ENCODE peak calls at places on chromosomes 1 and 21, in six cellular contexts. L, I, O, R, W and P are unnamed samples. For H3K9me3, the result is how much of the 10 kb centered on the place peaks cover.

GRCh38 chr1:47751188-47751587 is 246.0 kb downstream of the TRABD2B start:
- DNase-seq in W (no peak), I (no peak), R (no peak), L (peak), O (no peak), P (no peak)

GRCh38 chr1:59139396-59139795 is 157.5 kb upstream of the FGGY start:
- DNase-seq in R (no peak), O (no peak), I (no peak), W (no peak), L (no peak), P (no peak)

GRCh38 chr1:42172394-42173133 is 8.0 kb upstream of the GUCA2A start:
- DNase-seq in W (peak), I (no peak), O (no peak), R (peak), L (no peak), P (peak)

GRCh38 chr1:1085171-1085841 is 11.2 kb upstream of the RNF223 start:
- DNase-seq in W (no peak), L (no peak), R (peak), I (no peak), O (no peak), P (peak)

GRCh38 chr1:38138498-38139233 is 92.1 kb upstream of the POU3F1 start:
- DNase-seq in L (peak), I (peak), R (peak), W (peak), O (peak), P (no peak)

GRCh38 chr21:38661296-38662223 is 144.2 kb upstream of the ETS2 start:
- DNase-seq in I (peak), L (peak), W (peak), R (peak), O (peak), P (peak)

GRCh38 chr1:93625582-93626327 is 55.9 kb downstream of the BCAR3 start:
- DNase-seq in R (no peak), L (peak), I (no peak), W (no peak), O (no peak), P (no peak)

GRCh38 chr1:11617314-11617713 is 36.9 kb downstream of the FBXO2 start:
- DNase-seq in O (no peak), R (no peak), W (no peak), I (no peak), L (no peak), P (no peak)

GRCh38 chr1:246320286-246320685 is 186.8 kb downstream of the SMYD3 start:
- DNase-seq in O (no peak), I (no peak), R (no peak), L (peak), W (no peak), P (no peak)

GRCh38 chr1:200890818-200891773 is 3.6 kb upstream of the INAVA start:
- DNase-seq in L (peak), R (peak), I (peak), O (no peak), W (peak), P (peak)

GRCh38 chr1:43067856-43068751 is 104.0 kb downstream of the EBNA1BP2 start:
- DNase-seq in R (peak), I (peak), W (no peak), O (no peak), L (no peak), P (peak)

GRCh38 chr1:24954022-24954421 is 23.9 kb upstream of the RUNX3 start:
- DNase-seq in L (no peak), I (no peak), W (no peak), O (no peak), R (no peak), P (peak)

GRCh38 chr1:7680791-7681165 is 90.3 kb upstream of the VAMP3 start:
- DNase-seq in I (peak), O (no peak), L (no peak), R (peak), W (peak), P (no peak)

GRCh38 chr1:178580096-178580495 is 67.2 kb downstream of the TEX35 start:
- DNase-seq in I (no peak), O (no peak), W (no peak), R (no peak), L (no peak), P (no peak)

GRCh38 chr21:38600106-38600505 is 101.8 kb upstream of the ERG start:
- DNase-seq in R (no peak), L (no peak), I (no peak), O (no peak), W (no peak), P (no peak)

GRCh38 chr21:45122432-45123132 is 48.2 kb downstream of the ADARB1 start:
- DNase-seq in W (no peak), I (no peak), L (no peak), R (no peak), O (no peak), P (no peak)

GRCh38 chr1:61424382-61424781 is 300.6 kb downstream of the TM2D1 start:
- DNase-seq in O (no peak), R (no peak), L (no peak), W (no peak), I (no peak), P (no peak)

GRCh38 chr21:27104749-27105439 is 138.0 kb upstream of the ADAMTS5 start:
- DNase-seq in W (no peak), O (no peak), R (no peak), L (peak), I (no peak), P (no peak)

GRCh38 chr1:32743380-32744062 is 41.0 kb upstream of the SYNC start:
- DNase-seq in R (peak), I (no peak), O (no peak), L (no peak), W (no peak), P (no peak)

GRCh38 chr1:226495716-226496115 is 52.8 kb upstream of the STUM start:
- DNase-seq in W (no peak), L (no peak), O (no peak), R (no peak), I (no peak), P (no peak)

GRCh38 chr1:155910621-155911121 is 478 bp downstream of the RIT1 start:
- DNase-seq in R (peak), W (peak), O (no peak), L (peak), I (peak), P (no peak)

GRCh38 chr1:177082855-177083741 is 81.4 kb downstream of the ASTN1 start:
- DNase-seq in W (no peak), I (no peak), O (no peak), R (no peak), L (no peak), P (no peak)

GRCh38 chr1:236051107-236051885 is 13.6 kb downstream of the NID1 start:
- DNase-seq in W (no peak), L (peak), R (no peak), O (no peak), I (peak), P (no peak)

GRCh38 chr21:38787461-38788274 is 18.1 kb upstream of the ETS2 start:
- DNase-seq in W (peak), I (no peak), O (no peak), L (no peak), R (peak), P (no peak)

GRCh38 chr1:203026666-203027663 is 674 bp downstream of the PPFIA4 start:
- DNase-seq in O (no peak), I (no peak), W (peak), R (peak), L (no peak), P (peak)

GRCh38 chr1:226634611-226635246 is 86.2 kb downstream of the STUM start:
- DNase-seq in L (no peak), W (no peak), R (peak), I (no peak), O (peak), P (peak)

GRCh38 chr1:206608108-206608698 is 4.1 kb downstream of the EIF2D start:
- DNase-seq in I (peak), W (peak), R (peak), L (peak), O (no peak), P (no peak)

GRCh38 chr1:110634455-110635281 is 28.5 kb upstream of the KCNA2 start:
- DNase-seq in O (peak), I (no peak), R (peak), L (peak), W (peak), P (peak)

GRCh38 chr21:44972301-44972814 is 32.5 kb downstream of the SLX9 start:
- DNase-seq in R (no peak), I (no peak), W (no peak), O (no peak), L (no peak), P (no peak)

GRCh38 chr21:46234436-46234950 is 5.9 kb upstream of the LSS start:
- DNase-seq in W (no peak), O (no peak), L (no peak), R (no peak), I (no peak), P (no peak)

DNA sequence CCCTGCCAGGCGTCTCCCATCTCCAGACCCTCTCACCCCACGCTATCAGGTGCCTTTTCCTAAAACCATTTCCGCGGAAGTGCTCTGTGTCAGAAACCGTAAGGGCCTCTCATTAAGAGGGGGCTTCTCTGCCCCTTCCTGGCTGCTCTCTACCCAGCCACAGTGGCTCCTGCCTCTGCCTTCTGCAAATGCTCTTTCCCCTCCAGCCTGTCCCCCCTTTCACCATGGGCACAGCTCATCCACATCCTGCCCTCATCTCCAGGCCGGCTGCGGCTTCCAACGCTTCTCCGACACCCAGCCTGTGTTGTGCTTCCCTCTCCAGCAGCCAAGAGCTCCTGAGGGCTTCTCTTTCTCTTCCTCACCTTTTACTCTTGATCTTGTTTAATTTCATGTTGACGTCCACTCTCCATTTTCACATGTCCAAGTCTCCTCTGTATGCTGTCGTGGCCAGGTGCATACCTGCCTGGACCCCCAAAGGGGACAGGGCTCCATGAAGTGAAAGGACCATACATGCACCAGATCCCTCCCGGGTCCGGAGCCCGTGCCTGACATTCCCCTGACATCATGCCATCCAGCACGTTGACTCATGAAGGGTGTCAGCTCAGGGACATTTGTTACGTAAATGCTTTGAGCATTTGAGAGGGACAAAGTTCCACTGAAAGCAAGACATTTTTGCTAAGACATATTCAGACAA is 306.5 kb downstream of the AJAP1 start:
- DNase-seq in W (no peak), L (no peak), R (no peak), I (peak), O (no peak), P (no peak)
- H3K9me3 ChIP-seq in W (under half), L (under half), R (under half), I (under half), O (under half), P (under half)

GRCh38 chr1:115927971-115928370 is 48.3 kb upstream of the SLC22A15 start:
- DNase-seq in W (no peak), R (no peak), I (no peak), L (no peak), O (no peak), P (no peak)

GRCh38 chr1:115929846-115930245 is 46.5 kb upstream of the SLC22A15 start:
- DNase-seq in L (peak), I (no peak), W (no peak), O (no peak), R (no peak), P (no peak)

DNA sequence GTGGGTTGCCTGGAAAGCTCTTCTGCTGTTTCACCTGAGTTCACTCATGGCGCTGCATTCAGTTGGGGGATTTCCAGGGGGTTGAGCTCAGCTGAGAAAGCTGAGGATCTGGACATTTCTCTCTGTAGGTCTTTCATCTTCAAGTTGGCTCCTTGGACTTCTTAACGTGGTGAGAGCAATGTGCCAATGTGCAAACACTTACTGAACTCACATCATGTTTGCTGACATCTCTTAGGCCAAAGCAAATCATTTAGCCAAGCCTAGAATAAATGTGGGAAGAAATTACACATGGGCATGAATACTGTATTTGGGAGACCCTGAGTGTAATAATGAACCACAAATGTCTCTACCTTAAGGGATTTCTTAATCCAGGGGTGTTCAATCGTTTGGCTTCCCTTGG is 42.7 kb upstream of the SLC22A15 start:
- DNase-seq in R (no peak), O (no peak), L (no peak), W (no peak), I (no peak), P (no peak)
- TF ChIP-seq CTCF in R (no peak), O (no peak), L (no peak), W (no peak), I (no peak), P (no peak)

DNA sequence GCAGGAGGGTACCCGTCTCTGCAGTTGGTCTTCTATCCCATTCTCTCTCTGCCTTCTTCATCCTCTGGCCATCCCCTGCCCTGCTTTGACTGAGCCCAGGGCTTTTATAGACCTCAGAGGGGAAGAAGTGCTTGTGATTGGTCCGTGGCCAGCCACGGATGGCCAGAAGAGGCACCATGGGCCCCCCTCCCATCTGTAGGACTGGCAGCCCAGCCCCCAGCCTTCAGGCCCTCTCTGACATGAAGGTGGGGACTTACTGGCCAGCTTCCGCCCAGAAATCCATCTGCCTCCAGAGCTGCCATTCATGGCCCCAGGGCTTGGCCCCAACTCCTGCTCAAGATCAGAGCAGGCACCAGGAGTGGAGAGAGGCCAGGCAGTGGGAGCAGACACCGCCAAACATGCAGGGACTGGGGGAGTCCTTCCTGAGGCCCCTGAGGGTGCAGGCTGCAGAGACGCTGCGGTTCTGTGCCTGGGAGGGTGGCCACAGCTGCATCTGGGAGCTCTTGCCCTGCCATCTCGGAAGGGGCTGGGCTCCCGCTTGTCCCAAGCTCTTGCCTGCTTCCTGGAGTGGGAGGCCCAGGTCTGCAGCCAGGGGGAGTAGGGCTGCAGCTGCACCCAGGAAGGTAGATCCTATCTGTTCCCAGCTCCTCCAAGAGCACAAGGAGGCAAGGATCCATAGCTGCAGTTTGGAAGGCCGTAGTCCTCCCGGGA is 698.6 kb upstream of the B3GALT2 start:
- DNase-seq in R (no peak), O (peak), W (no peak), L (no peak), I (no peak), P (peak)
- H3K9me3 ChIP-seq in R (under half), O (under half), W (under half), L (under half), I (under half), P (under half)

GRCh38 chr1:171983584-171983983 is 142.3 kb downstream of the DNM3 start:
- DNase-seq in W (no peak), L (peak), I (no peak), O (no peak), R (no peak), P (no peak)

GRCh38 chr1:171984262-171984661 is 143.0 kb downstream of the DNM3 start:
- DNase-seq in O (no peak), W (peak), L (no peak), I (no peak), R (peak), P (no peak)

GRCh38 chr1:171988243-171988642 is 146.9 kb downstream of the DNM3 start:
- DNase-seq in O (no peak), R (no peak), W (no peak), I (no peak), L (no peak), P (no peak)

GRCh38 chr1:171985639-171986038 is 144.3 kb downstream of the DNM3 start:
- DNase-seq in I (peak), O (no peak), L (no peak), R (peak), W (no peak), P (no peak)

GRCh38 chr1:171984850-171985485 is 143.7 kb downstream of the DNM3 start:
- DNase-seq in W (no peak), I (peak), R (no peak), L (peak), O (no peak), P (no peak)
- TF ChIP-seq CTCF in W (peak), I (peak), R (no peak), L (peak), O (peak), P (peak)

DNA sequence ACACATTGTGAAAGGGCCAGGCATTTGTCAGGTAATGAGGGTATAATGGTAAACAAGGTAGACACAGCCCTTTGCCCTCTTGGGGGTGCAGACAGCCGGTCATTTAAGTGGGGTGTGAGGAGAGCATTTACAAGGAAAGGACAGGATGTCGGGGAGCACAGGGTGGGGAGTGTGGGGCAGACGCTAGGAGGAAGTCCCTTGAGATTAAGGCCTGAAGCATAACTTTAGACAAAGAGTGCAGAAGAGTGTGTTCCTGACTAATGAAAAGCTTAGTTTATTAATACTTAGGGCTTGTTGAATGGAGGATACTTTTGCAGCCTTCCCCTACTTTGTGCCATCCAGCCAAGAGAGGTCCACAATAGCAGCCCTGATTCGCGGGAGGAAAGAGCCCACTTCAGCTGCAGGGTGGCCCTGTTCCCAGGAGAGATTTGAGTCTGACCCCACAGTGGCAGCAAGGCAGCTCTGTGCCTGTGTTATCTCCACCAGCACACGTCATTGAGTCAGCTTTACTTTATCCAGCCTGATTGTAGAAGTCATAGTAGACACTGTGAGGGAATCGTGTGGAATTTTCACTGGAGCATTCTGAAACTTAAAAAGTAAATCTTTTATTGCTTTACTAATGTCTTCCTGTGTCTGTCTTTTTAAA is 35.1 kb downstream of the MPZL1 start:
- DNase-seq in R (no peak), L (peak), W (no peak), O (no peak), I (no peak), P (no peak)
- H3K9me3 ChIP-seq in R (under half), L (under half), W (under half), O (under half), I (under half), P (under half)

GRCh38 chr1:220992705-220993052 is 113.4 kb downstream of the HLX start:
- DNase-seq in R (no peak), L (no peak), I (peak), W (no peak), O (no peak), P (no peak)

GRCh38 chr1:220994671-220995070 is 115.4 kb downstream of the HLX start:
- DNase-seq in O (no peak), R (no peak), L (no peak), I (no peak), W (no peak), P (no peak)

GRCh38 chr1:220991506-220991905 is 112.3 kb downstream of the HLX start:
- DNase-seq in O (no peak), W (no peak), R (no peak), I (no peak), L (no peak), P (no peak)

GRCh38 chr1:220991959-220992704 is 112.9 kb downstream of the HLX start:
- DNase-seq in L (peak), O (no peak), W (no peak), I (no peak), R (no peak), P (no peak)

GRCh38 chr1:220990417-220991337 is 111.4 kb downstream of the HLX start:
- DNase-seq in O (no peak), W (no peak), I (no peak), R (no peak), L (peak), P (no peak)
- TF ChIP-seq CTCF in O (no peak), W (no peak), I (no peak), R (no peak), L (peak), P (no peak)

GRCh38 chr1:78211483-78212092 is 165.8 kb downstream of the GIPC2 start:
- DNase-seq in R (no peak), W (no peak), O (no peak), I (no peak), L (no peak), P (peak)

GRCh38 chr1:78210167-78210566 is 164.4 kb downstream of the GIPC2 start:
- DNase-seq in L (no peak), I (no peak), R (no peak), O (no peak), W (no peak), P (no peak)

DNA sequence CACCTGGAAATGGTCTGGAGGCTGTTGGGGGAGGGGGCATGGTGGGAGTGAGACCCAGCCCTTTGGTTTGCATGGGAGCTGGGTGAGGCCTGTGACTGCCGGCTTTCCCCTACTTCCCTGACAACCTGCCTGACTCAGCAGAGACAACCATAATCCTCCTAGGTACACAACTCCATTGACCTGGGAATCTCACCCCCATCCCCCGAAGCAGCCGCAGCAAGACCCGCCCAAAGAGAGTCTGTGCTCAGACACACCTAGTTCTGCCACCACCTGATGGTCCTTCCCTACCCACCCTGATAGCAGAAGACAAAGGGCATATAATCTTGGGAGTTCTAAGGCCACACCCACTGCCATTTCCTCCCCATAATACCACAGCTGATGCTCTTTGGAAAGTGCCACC is 168.6 kb downstream of the GIPC2 start:
- DNase-seq in O (no peak), L (no peak), R (no peak), W (peak), I (no peak), P (no peak)
- H3K9me3 ChIP-seq in O (under half), L (under half), R (under half), W (under half), I (under half), P (half or more)